ENCODE peak calls at places on chromosome 10, in ten cellular contexts. C is A549; K is Panc1; T is gastroesophageal sphincter; E is T-helper 17 cell; Y is left lung; G is lung; O is gastrocnemius medialis; I is activated naive CD8-positive, alpha-beta T cell treated with anti-CD3 and anti-CD28 coated beads, Interleukin-2, amount 10 ng/mL, durations not matched to agents 7 days and 5 days; P is heart left ventricle. M is an unnamed sample.

GRCh38 chr10:132389631-132390454 is 7.2 kb upstream of the PWWP2B start:
- ATAC-seq in G (no peak), C (peak), P (no peak), Y (no peak), E (no peak), I (no peak), O (no peak), K (peak), T (no peak), M (peak)

GRCh38 chr10:48670978-48671913 is 13.4 kb upstream of the WDFY4 start:
- ATAC-seq in P (no peak), O (no peak), C (no peak), K (peak), Y (no peak), E (peak), G (no peak), I (no peak), T (no peak), M (peak)

GRCh38 chr10:71767420-71768035 is 5.8 kb downstream of the VSIR start:
- ATAC-seq in G (no peak), I (no peak), Y (no peak), C (peak), E (no peak), P (peak), T (no peak), K (peak), O (no peak), M (no peak)

GRCh38 chr10:14779053-14779649 is 4.5 kb upstream of the FAM107B start:
- ATAC-seq in E (no peak), T (peak), C (no peak), O (no peak), K (no peak), P (peak), Y (peak), I (no peak), G (no peak), M (peak)

GRCh38 chr10:80186364-80187012 is 18.8 kb downstream of the ANXA11 start:
- ATAC-seq in K (peak), G (no peak), C (peak), Y (peak), E (no peak), T (peak), O (peak), P (peak), I (no peak), M (no peak)

GRCh38 chr10:95069286-95069685 is at the start of gene CYP2C8:
- ATAC-seq in T (no peak), K (no peak), O (no peak), C (no peak), Y (no peak), P (no peak), I (no peak), G (no peak), E (no peak), M (no peak)

GRCh38 chr10:55668326-55668922 is 692.6 kb downstream of the ZWINT start:
- ATAC-seq in O (no peak), T (no peak), G (no peak), E (no peak), K (no peak), Y (no peak), I (no peak), P (no peak), C (peak), M (no peak)

GRCh38 chr10:105195831-105196230 is 554.7 kb downstream of the SORCS3 start:
- ATAC-seq in G (no peak), C (no peak), Y (no peak), K (no peak), P (no peak), T (no peak), I (no peak), E (no peak), O (no peak), M (no peak)

GRCh38 chr10:4217187-4217586 is 432.2 kb upstream of the KLF6 start:
- ATAC-seq in O (no peak), E (no peak), C (no peak), P (peak), Y (no peak), G (no peak), I (no peak), K (peak), T (no peak), M (no peak)

GRCh38 chr10:121653608-121654007 is 55.4 kb upstream of the FGFR2 start:
- ATAC-seq in P (no peak), K (no peak), Y (no peak), C (no peak), O (no peak), T (no peak), G (no peak), E (no peak), I (no peak), M (no peak)

GRCh38 chr10:106474891-106475290 is 689.6 kb downstream of the SORCS1 start:
- ATAC-seq in T (no peak), K (no peak), G (no peak), O (no peak), I (no peak), P (no peak), Y (no peak), E (no peak), C (no peak), M (no peak)

GRCh38 chr10:96673318-96674099 is 46.8 kb downstream of the PIK3AP1 start:
- ATAC-seq in E (peak), P (peak), O (no peak), Y (peak), K (peak), I (no peak), C (peak), T (peak), G (peak), M (peak)

GRCh38 chr10:122671355-122671754 is 28.3 kb downstream of the C10orf120 start:
- ATAC-seq in G (no peak), K (no peak), Y (peak), O (no peak), C (no peak), T (no peak), P (no peak), I (no peak), E (no peak), M (no peak)